ENCODE peak calls at places on chromosome 2, in eight cellular contexts. J is endothelial cell of umbilical vein, V is IMR-90, O is uterus, R is lung, W is gastrocnemius medialis, P is sigmoid colon, C is astrocyte of the spinal cord. E is an unnamed sample.

GRCh38 chr2:192828947-192829346 is 634.2 kb upstream of the TMEFF2 start:
- DNase-seq in R (no peak), P (no peak), O (no peak), J (no peak), C (no peak), V (no peak), W (no peak), E (no peak)

GRCh38 chr2:152335016-152335850 is at the start of gene FMNL2:
- DNase-seq in J (peak), C (peak), V (peak), R (peak), O (peak), W (peak), P (peak), E (no peak)

GRCh38 chr2:226623587-226624368 is 175.8 kb downstream of the IRS1 start:
- DNase-seq in C (no peak), P (no peak), J (no peak), O (no peak), W (no peak), R (no peak), V (no peak), E (no peak)

GRCh38 chr2:11685906-11686470 is 16.0 kb upstream of the NTSR2 start:
- DNase-seq in V (no peak), W (no peak), R (no peak), C (no peak), J (no peak), O (no peak), P (peak), E (no peak)

GRCh38 chr2:42138163-42139016 is 30.8 kb upstream of the EML4 start:
- DNase-seq in C (peak), R (peak), W (no peak), V (peak), J (peak), P (no peak), O (no peak), E (peak)

GRCh38 chr2:194104687-194105086 is 1552.3 kb upstream of the SLC39A10 start:
- DNase-seq in J (no peak), C (no peak), O (no peak), P (no peak), W (no peak), R (no peak), V (no peak), E (no peak)

GRCh38 chr2:230957756-230958391 is 32.8 kb upstream of the GPR55 start:
- DNase-seq in R (no peak), J (no peak), V (no peak), W (no peak), O (no peak), C (no peak), P (no peak), E (no peak)

GRCh38 chr2:58042486-58042970 is 4.1 kb upstream of the VRK2 start:
- DNase-seq in J (peak), P (no peak), C (peak), W (no peak), R (no peak), V (peak), O (no peak), E (peak)

GRCh38 chr2:44430340-44430739 is 68.6 kb downstream of the CAMKMT start:
- DNase-seq in O (no peak), C (no peak), J (no peak), R (no peak), P (no peak), W (no peak), V (no peak), E (no peak)

GRCh38 chr2:240559271-240559670 is 886 bp upstream of the DUSP28 start:
- DNase-seq in O (no peak), V (no peak), C (no peak), W (no peak), P (peak), J (no peak), R (no peak), E (no peak)

GRCh38 chr2:45207105-45207504 is 197.9 kb upstream of the SIX2 start:
- DNase-seq in R (peak), W (no peak), P (no peak), C (no peak), V (no peak), O (no peak), J (peak), E (no peak)

GRCh38 chr2:147789720-147790119 is 55.1 kb upstream of the ACVR2A start:
- DNase-seq in V (peak), J (no peak), C (peak), P (no peak), O (no peak), W (no peak), R (no peak), E (no peak)

GRCh38 chr2:70270323-70270722 is 12.4 kb downstream of the PCYOX1 start:
- DNase-seq in J (no peak), P (no peak), O (no peak), C (no peak), R (no peak), V (no peak), W (no peak), E (no peak)

GRCh38 chr2:197327073-197327775 is 16.6 kb upstream of the ANKRD44 start:
- DNase-seq in V (no peak), R (no peak), P (no peak), C (no peak), O (no peak), J (no peak), W (no peak), E (no peak)

DNA sequence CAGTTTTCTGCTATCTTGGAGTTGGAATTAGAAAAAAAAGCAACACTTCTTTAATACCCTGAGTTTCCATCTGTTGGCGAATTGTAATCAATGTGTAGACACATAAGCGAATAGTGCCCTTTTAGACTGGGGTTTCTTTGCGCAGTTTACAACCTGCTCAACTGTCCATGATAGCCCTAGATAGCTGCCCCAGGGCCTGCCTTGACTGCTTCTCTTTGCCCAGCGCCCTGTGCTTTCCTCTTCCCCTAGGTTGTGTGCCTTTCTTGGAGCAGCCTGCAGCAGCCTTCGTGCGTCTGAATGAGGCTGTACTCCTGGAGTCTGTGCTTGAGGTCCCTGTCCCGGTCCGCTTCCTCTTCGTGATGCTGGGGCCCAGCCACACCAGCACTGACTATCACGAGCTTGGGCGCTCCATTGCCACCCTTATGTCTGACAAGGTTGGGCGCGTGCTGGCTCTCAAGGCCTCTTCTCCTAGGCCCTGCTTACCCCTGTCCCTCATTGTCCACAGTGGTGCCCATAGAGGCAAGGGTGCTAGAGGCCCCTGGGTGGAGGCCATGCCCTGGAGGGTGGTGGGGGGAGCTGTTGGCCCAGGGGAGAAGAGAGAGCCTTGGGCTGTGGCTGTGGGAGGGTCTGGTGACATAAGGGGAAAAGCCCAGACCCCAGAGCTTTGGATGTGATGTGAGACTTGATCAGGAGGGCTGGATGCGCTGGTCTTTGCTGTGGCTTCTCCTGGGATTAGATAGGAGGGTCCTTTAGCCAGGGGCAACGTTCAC is 6.9 kb downstream of the SLC4A3 start:
- DNase-seq in V (no peak), J (no peak), C (no peak), P (no peak), R (no peak), O (no peak), W (no peak), E (no peak)
- TF ChIP-seq CTCF in V (no peak), J (no peak), C (no peak), P (no peak), R (no peak), O (no peak), W (no peak), E (no peak)

DNA sequence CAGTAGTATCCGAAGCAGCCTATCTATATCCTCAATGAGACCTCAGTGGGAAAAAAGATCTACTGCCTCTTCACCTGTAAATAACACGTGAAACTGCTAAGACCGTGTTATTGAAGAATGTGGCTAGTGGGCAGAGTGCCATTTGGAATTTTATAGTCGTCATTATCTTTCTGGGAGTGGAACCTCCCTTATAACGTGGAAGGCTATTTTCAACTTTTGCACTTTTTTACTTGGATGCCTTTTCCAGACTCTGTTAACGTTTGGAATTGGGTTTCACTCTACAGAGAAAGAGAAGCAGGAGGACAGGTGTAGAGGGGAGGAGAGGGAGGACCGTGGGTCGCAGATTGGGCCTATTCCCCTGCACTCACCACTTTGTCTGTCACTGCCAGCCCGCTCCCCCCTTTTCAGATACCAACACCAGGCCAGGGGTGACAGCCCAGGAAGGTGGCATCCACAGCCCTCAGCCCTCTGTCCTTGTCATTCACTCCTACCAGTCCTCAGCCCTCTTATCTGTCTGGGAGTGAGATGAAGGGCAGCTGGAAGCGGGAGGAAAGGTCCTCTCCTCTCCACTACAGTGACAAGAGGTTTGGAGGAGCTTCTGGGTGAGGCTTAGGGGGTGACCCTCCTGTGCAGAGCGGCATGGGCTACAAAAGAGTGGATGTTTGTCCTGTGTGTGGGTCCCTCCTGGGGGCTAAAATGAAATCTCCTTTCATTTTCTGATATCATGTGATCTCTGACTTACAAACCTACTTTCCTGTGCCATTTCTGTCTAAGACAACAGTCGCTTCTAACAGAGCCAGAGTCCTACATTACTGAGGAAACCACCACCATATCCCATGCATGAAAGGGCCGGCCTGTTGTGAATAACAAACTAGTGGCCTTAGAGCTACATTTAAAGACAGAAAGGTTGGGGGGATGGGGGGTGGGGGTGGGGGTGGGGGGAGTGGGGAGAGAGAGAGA is 23.9 kb upstream of the CEP68 start:
- DNase-seq in J (no peak), R (no peak), P (no peak), O (no peak), C (no peak), W (no peak), V (no peak), E (no peak)
- H3K4me3 ChIP-seq in J (no peak), R (no peak), P (no peak), O (no peak), C (no peak), W (no peak), V (no peak), E (no peak)

GRCh38 chr2:239298126-239298804 is 102.6 kb downstream of the HDAC4 start:
- DNase-seq in P (peak), J (no peak), V (peak), R (no peak), C (no peak), W (peak), O (peak), E (no peak)
- TF ChIP-seq CTCF in P (no peak), J (no peak), V (no peak), R (no peak), C (no peak), W (no peak), O (no peak), E (peak)

DNA sequence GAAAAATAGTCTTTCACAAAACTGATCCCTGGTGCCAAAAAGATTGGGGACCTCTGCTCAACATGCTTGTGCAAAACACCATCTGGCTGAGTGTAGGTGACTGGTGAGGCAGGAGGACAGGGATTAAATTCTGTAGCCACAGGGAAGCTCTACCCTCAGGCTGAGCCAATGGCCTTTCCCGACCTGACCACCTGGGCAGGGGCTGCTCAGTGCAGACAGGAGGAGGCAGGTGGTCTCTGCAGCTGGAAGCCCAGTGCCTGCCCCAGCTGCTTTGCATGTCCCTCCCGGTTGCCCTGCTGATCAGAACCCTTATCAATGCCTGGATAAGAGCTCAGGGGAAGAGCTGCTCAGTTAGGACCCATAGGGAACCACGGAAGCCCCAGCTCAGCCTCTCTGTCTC is 235.3 kb downstream of the ANKRD36 start:
- DNase-seq in R (no peak), C (no peak), J (no peak), W (no peak), P (no peak), V (no peak), O (no peak), E (no peak)
- H3K4me3 ChIP-seq in R (no peak), C (no peak), J (no peak), W (no peak), P (no peak), V (no peak), O (no peak), E (no peak)

DNA sequence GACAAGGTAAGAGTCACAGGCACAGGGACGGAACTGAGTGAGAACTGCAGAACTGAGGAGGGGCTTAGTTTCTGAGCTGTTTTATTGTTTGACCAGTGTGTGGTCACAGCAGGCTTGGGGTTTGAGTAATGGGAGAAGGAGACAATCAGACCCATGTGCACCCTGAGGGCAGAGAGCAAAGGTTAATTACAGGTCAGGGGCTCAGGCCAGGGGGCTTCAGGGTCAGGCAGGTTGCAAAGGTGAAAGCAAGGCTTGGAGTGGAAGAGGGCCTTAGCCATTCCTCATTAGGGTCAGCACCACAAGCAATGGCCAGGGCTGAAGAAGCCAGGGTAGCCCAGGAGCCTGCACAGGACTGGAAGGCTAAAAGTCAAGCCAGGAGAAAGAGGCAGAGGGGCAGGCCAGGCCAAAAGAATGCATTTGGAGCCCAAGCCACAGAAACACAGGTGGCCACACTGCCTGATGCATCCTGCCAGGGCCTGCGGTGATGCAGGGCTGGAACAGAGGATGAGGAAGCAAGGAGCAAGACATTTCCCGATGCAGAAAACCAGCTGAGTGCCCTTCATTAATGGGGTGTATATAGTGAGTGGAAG is 209.8 kb upstream of the GYPC start:
- DNase-seq in V (no peak), R (no peak), O (no peak), J (no peak), W (no peak), P (no peak), C (no peak), E (no peak)
- TF ChIP-seq CTCF in V (no peak), R (no peak), O (no peak), J (no peak), W (no peak), P (no peak), C (no peak), E (no peak)

DNA sequence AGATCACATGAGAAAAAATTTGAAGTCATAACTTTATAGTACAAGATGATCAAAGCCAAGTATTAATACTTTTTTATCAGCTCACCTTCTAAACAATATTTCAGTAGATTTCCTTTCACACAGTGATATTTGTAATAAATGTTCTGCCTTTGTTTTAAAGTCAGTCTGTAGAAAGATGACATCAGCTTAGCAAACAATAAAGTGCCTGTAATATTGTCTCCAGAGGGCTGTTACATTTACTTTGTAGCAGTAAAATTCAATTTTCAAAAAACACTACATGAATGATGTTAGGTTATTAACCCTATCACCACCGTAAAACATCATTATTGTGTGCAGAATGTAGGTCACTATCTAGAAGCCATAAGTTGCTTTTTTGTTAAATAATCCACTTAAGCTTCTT is 49.6 kb downstream of the ZEB2 start:
- DNase-seq in R (no peak), V (no peak), P (no peak), O (no peak), C (no peak), J (peak), W (no peak), E (no peak)
- H3K4me3 ChIP-seq in R (no peak), V (no peak), P (no peak), O (no peak), C (no peak), J (no peak), W (no peak), E (no peak)

E was measured in epithelial cell of proximal tubule.